ENCODE peak calls at places on chromosomes 6 and 20, in nine cellular contexts. B is mesendoderm, U is HCT116, Y is aorta, P is cardiac muscle cell, F is AG04450, G is stomach, M is ovary, D is suprapubic skin. V is an unnamed sample.

GRCh38 chr6:140957334-140957733 is 1175.4 kb upstream of the GJE1 start:
- DNase-seq in B (no peak), U (no peak), Y (no peak), P (no peak), F (no peak), G (no peak), M (no peak), D (no peak), V (no peak)

GRCh38 chr6:66926060-66926459 is 1219.0 kb upstream of the EYS start:
- DNase-seq in B (peak; percentile 46), U (peak; percentile 1), Y (no peak), P (no peak), F (no peak), G (no peak), M (no peak), D (no peak), V (no peak)

GRCh38 chr6:44221291-44221960 is 2.0 kb upstream of the SLC29A1 start:
- DNase-seq in B (peak; percentile 79), U (no peak), Y (peak; percentile 96), P (peak; percentile 82), F (no peak), G (peak; percentile 97), M (peak; percentile 89), D (peak; percentile 96), V (peak; percentile 94)

GRCh38 chr6:36187446-36187845 is 9.1 kb upstream of the BRPF3 start:
- DNase-seq in B (no peak), U (no peak), Y (no peak), P (no peak), F (no peak), G (no peak), M (no peak), D (no peak), V (no peak)

GRCh38 chr6:108134213-108134973 is 31.4 kb upstream of the NR2E1 start:
- DNase-seq in B (peak; percentile 65), U (no peak), Y (no peak), P (no peak), F (no peak), G (no peak), M (no peak), D (no peak), V (no peak)

GRCh38 chr20:10063482-10063881 is 28.7 kb downstream of the ANKEF1 start:
- DNase-seq in B (no peak), U (no peak), Y (no peak), P (no peak), F (no peak), G (no peak), M (no peak), D (no peak), V (no peak)

GRCh38 chr6:157242791-157243190 is 80.5 kb downstream of the TMEM242 start:
- DNase-seq in B (no peak), U (no peak), Y (peak; percentile 24), P (no peak), F (no peak), G (no peak), M (no peak), D (no peak), V (peak; percentile 38)

GRCh38 chr6:109024368-109024767 is 70.3 kb downstream of the SESN1 start:
- DNase-seq in B (no peak), U (no peak), Y (no peak), P (no peak), F (no peak), G (no peak), M (no peak), D (no peak), V (no peak)

GRCh38 chr6:126134491-126134890 is 148.2 kb downstream of the TRMT11 start:
- DNase-seq in B (no peak), U (no peak), Y (no peak), P (no peak), F (no peak), G (no peak), M (no peak), D (no peak), V (no peak)

GRCh38 chr6:163998496-163998895 is 584.0 kb downstream of the QKI start:
- DNase-seq in B (no peak), U (no peak), Y (no peak), P (no peak), F (no peak), G (no peak), M (no peak), D (no peak), V (no peak)

GRCh38 chr6:115001726-115002436 is 659.1 kb upstream of the HS3ST5 start:
- DNase-seq in B (no peak), U (no peak), Y (no peak), P (no peak), F (no peak), G (no peak), M (no peak), D (no peak), V (no peak)

GRCh38 chr6:37058084-37058586 is 52.7 kb downstream of the FGD2 start:
- DNase-seq in B (no peak), U (no peak), Y (no peak), P (no peak), F (no peak), G (no peak), M (no peak), D (no peak), V (no peak)

GRCh38 chr6:23175391-23175790 is 606.0 kb downstream of the HDGFL1 start:
- DNase-seq in B (no peak), U (no peak), Y (no peak), P (no peak), F (no peak), G (no peak), M (no peak), D (no peak), V (no peak)

GRCh38 chr6:44001318-44001868 is 125.9 kb downstream of the MRPL14 start:
- DNase-seq in B (peak; percentile 95), U (peak; percentile 54), Y (peak; percentile 36), P (peak; percentile 34), F (no peak), G (no peak), M (no peak), D (no peak), V (no peak)

GRCh38 chr20:19809487-19809886 is 51.4 kb downstream of the RIN2 start:
- DNase-seq in B (no peak), U (no peak), Y (no peak), P (no peak), F (no peak), G (no peak), M (no peak), D (no peak), V (no peak)

GRCh38 chr6:81985191-81985590 is 232.7 kb upstream of the TENT5A start:
- DNase-seq in B (no peak), U (no peak), Y (no peak), P (no peak), F (no peak), G (no peak), M (no peak), D (no peak), V (no peak)

GRCh38 chr20:59683181-59683580 is 78.8 kb downstream of the PHACTR3 start:
- DNase-seq in B (no peak), U (no peak), Y (no peak), P (no peak), F (no peak), G (no peak), M (no peak), D (no peak), V (no peak)
- H3K27ac ChIP-seq in B (no peak overlapping the region), U (no peak overlapping the region), Y (no peak overlapping the region), P (no peak overlapping the region), F (no peak overlapping the region), G (no peak overlapping the region), M (no peak overlapping the region), D (no peak overlapping the region), V (no peak overlapping the region)

DNA sequence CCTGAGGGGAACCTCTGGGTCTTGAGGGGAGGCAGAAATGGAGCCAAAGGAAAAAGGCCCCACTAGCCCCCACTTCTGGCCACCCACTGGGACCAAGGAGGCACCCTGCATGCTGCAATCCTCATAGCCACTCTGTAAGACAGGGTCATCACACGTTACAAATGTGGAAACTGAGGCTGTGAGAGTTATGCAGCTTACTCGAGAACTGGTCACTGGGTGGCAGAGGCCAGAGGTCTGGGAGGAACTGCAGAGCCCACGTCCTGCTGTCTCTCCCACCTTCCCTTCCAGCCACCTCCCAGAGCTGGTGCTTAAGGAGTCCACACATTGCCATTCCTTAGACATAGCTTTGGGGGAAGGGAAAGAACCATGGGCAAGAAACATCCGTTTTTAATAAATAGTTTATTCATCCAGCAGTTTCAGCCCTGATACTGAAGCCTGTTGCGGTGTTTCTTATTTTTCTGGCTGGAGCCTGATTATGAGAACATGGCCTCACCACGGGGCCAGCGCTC is 18.0 kb downstream of the LEMD2 start:
- DNase-seq in B (no peak), U (no peak), Y (no peak), P (no peak), F (no peak), G (no peak), M (no peak), D (no peak), V (no peak)
- H3K27ac ChIP-seq in B (peak overlapping the region; percentile 90), U (peak overlapping the region; percentile 15), Y (peak overlapping the region; percentile 66), P (peak overlapping the region; percentile 18), F (peak overlapping the region; percentile 98), G (peak overlapping the region; percentile 82), M (peak overlapping the region; percentile 76), D (peak overlapping the region; percentile 78), V (peak overlapping the region; percentile 70)

GRCh38 chr20:45436732-45437485 is 21.0 kb downstream of the PIGT start:
- DNase-seq in B (peak; percentile 80), U (peak; percentile 63), Y (peak; percentile 93), P (peak; percentile 92), F (peak; percentile 62), G (peak; percentile 94), M (peak; percentile 89), D (peak; percentile 95), V (peak; percentile 97)
- H3K27ac ChIP-seq in B (no peak overlapping the region), U (no peak overlapping the region), Y (peak overlapping the region; percentile 64), P (no peak overlapping the region), F (no peak overlapping the region), G (peak overlapping the region; percentile 85), M (peak overlapping the region; percentile 65), D (peak overlapping the region; percentile 69), V (peak overlapping the region; percentile 76)

GRCh38 chr6:46233131-46233530 is 62.4 kb upstream of the ENPP5 start:
- DNase-seq in B (no peak), U (no peak), Y (no peak), P (no peak), F (no peak), G (no peak), M (no peak), D (no peak), V (no peak)

GRCh38 chr6:46235242-46235641 is 64.5 kb upstream of the ENPP5 start:
- DNase-seq in B (no peak), U (no peak), Y (no peak), P (no peak), F (no peak), G (no peak), M (no peak), D (no peak), V (no peak)

GRCh38 chr6:46234700-46235099 is 63.9 kb upstream of the ENPP5 start:
- DNase-seq in B (no peak), U (no peak), Y (no peak), P (no peak), F (no peak), G (no peak), M (no peak), D (no peak), V (no peak)

GRCh38 chr6:46234156-46234556 is 63.4 kb upstream of the ENPP5 start:
- DNase-seq in B (no peak), U (no peak), Y (peak; percentile 46), P (no peak), F (no peak), G (no peak), M (no peak), D (no peak), V (no peak)

DNA sequence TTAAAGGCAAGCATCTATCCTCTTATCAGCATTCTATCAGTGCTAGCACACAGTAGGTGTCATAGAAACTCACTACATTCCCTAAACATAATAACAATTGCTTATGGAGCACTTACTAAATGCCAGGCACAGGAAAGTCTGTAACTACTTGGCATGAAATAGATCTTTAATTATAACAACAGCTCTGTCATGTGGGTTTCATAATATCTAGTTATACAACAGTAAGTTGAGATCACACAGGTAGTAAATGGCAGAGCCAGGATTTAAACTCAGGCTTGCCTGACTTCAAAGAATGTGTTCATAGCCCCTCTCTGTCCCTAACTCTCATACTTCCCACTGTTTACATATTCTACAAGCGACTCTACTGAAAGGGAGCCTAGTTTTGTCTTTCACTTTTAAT is 66.0 kb upstream of the ENPP5 start:
- DNase-seq in B (no peak), U (no peak), Y (no peak), P (no peak), F (no peak), G (no peak), M (no peak), D (no peak), V (no peak)
- H3K27ac ChIP-seq in B (no peak overlapping the region), U (no peak overlapping the region), Y (no peak overlapping the region), P (no peak overlapping the region), F (no peak overlapping the region), G (no peak overlapping the region), M (no peak overlapping the region), D (no peak overlapping the region), V (no peak overlapping the region)